ENCODE peak calls at places on chromosomes 4 and X, in four cellular contexts. One of them, this sample, is unnamed. For H3K9me3, the result is how much of the 10 kb centered on the place peaks cover.

GRCh38 chr4:153188966-153189801 is 15.1 kb upstream of the TRIM2 start:
- DNase-seq in CD4-positive, CD25-positive, alpha-beta regulatory T cell: no peak
- DNase-seq in left lung: no peak
- DNase-seq in A549: no peak
- DNase-seq in this sample: no peak

GRCh38 chr4:24736066-24736465 is 59.3 kb upstream of the SOD3 start:
- DNase-seq in CD4-positive, CD25-positive, alpha-beta regulatory T cell: no peak
- DNase-seq in left lung: no peak
- DNase-seq in A549: no peak
- DNase-seq in this sample: no peak

GRCh38 chr4:10002278-10002677 is 19.0 kb downstream of the SLC2A9 start:
- DNase-seq in CD4-positive, CD25-positive, alpha-beta regulatory T cell: no peak
- DNase-seq in left lung: no peak
- DNase-seq in A549: no peak
- DNase-seq in this sample: no peak

GRCh38 chr4:48546336-48546735 is 56.3 kb downstream of the ZAR1 start:
- DNase-seq in CD4-positive, CD25-positive, alpha-beta regulatory T cell: peak
- DNase-seq in left lung: no peak
- DNase-seq in A549: no peak
- DNase-seq in this sample: no peak

GRCh38 chr4:88350786-88351185 is 27.9 kb upstream of the HERC6 start:
- DNase-seq in CD4-positive, CD25-positive, alpha-beta regulatory T cell: no peak
- DNase-seq in left lung: no peak
- DNase-seq in A549: no peak
- DNase-seq in this sample: no peak

GRCh38 chr4:102642571-102643298 is 118.0 kb downstream of the MANBA start:
- DNase-seq in CD4-positive, CD25-positive, alpha-beta regulatory T cell: no peak
- DNase-seq in left lung: no peak
- DNase-seq in A549: no peak
- DNase-seq in this sample: no peak

GRCh38 chrX:13005671-13006473 is 31.0 kb downstream of the TMSB4X start:
- DNase-seq in CD4-positive, CD25-positive, alpha-beta regulatory T cell: no peak
- DNase-seq in left lung: no peak
- DNase-seq in A549: no peak
- DNase-seq in this sample: no peak

GRCh38 chr4:73259552-73260140 is 1.0 kb upstream of the ANKRD17 start:
- DNase-seq in CD4-positive, CD25-positive, alpha-beta regulatory T cell: peak
- DNase-seq in left lung: no peak
- DNase-seq in A549: no peak
- DNase-seq in this sample: no peak

GRCh38 chrX:43971966-43972961 is 926 bp downstream of the NDP start:
- DNase-seq in CD4-positive, CD25-positive, alpha-beta regulatory T cell: no peak
- DNase-seq in left lung: no peak
- DNase-seq in A549: no peak
- DNase-seq in this sample: no peak

GRCh38 chrX:132181364-132181763 is 37.9 kb downstream of the RAP2C start:
- DNase-seq in CD4-positive, CD25-positive, alpha-beta regulatory T cell: no peak
- DNase-seq in left lung: no peak
- DNase-seq in A549: no peak
- DNase-seq in this sample: no peak

GRCh38 chrX:131836161-131836560 is 186.9 kb upstream of the STK26 start:
- DNase-seq in CD4-positive, CD25-positive, alpha-beta regulatory T cell: no peak
- DNase-seq in left lung: no peak
- DNase-seq in A549: no peak
- DNase-seq in this sample: no peak

GRCh38 chrX:11665144-11666040 is at the start of gene ARHGAP6:
- DNase-seq in CD4-positive, CD25-positive, alpha-beta regulatory T cell: no peak
- DNase-seq in left lung: peak
- DNase-seq in A549: no peak
- DNase-seq in this sample: no peak

GRCh38 chrX:150517303-150517896 is 51.0 kb upstream of the MTM1 start:
- DNase-seq in CD4-positive, CD25-positive, alpha-beta regulatory T cell: no peak
- DNase-seq in left lung: no peak
- DNase-seq in A549: no peak
- DNase-seq in this sample: no peak

GRCh38 chr4:172962564-172963353 is 205.9 kb upstream of the GALNT7 start:
- DNase-seq in CD4-positive, CD25-positive, alpha-beta regulatory T cell: no peak
- DNase-seq in left lung: no peak
- DNase-seq in A549: peak
- DNase-seq in this sample: no peak

GRCh38 chr4:164012396-164013027 is 518.0 kb downstream of the TMA16 start:
- DNase-seq in CD4-positive, CD25-positive, alpha-beta regulatory T cell: peak
- DNase-seq in left lung: no peak
- DNase-seq in A549: no peak
- DNase-seq in this sample: no peak

GRCh38 chr4:40307627-40308497 is 27.3 kb upstream of the CHRNA9 start:
- DNase-seq in CD4-positive, CD25-positive, alpha-beta regulatory T cell: peak
- DNase-seq in left lung: no peak
- DNase-seq in A549: no peak
- DNase-seq in this sample: peak

GRCh38 chr4:8174970-8175369 is 16.4 kb upstream of the ABLIM2 start:
- DNase-seq in CD4-positive, CD25-positive, alpha-beta regulatory T cell: no peak
- DNase-seq in left lung: no peak
- DNase-seq in A549: no peak
- DNase-seq in this sample: no peak

GRCh38 chrX:149476513-149476912 is 28.6 kb downstream of the IDS start:
- DNase-seq in CD4-positive, CD25-positive, alpha-beta regulatory T cell: no peak
- DNase-seq in left lung: no peak
- DNase-seq in A549: no peak
- DNase-seq in this sample: no peak

GRCh38 chrX:70478521-70478920 is 33.9 kb downstream of the DLG3 start:
- DNase-seq in CD4-positive, CD25-positive, alpha-beta regulatory T cell: no peak
- DNase-seq in left lung: no peak
- DNase-seq in A549: no peak
- DNase-seq in this sample: no peak

GRCh38 chrX:149540133-149540620 is 635 bp upstream of the EOLA1 start:
- DNase-seq in CD4-positive, CD25-positive, alpha-beta regulatory T cell: peak
- DNase-seq in left lung: peak
- DNase-seq in A549: peak
- DNase-seq in this sample: peak

GRCh38 chr4:40194602-40195161 is 2.1 kb upstream of the RHOH start:
- DNase-seq in CD4-positive, CD25-positive, alpha-beta regulatory T cell: peak
- DNase-seq in left lung: no peak
- DNase-seq in A549: no peak
- DNase-seq in this sample: no peak

GRCh38 chr4:158193171-158193749 is 17.0 kb upstream of the TMEM144 start:
- DNase-seq in CD4-positive, CD25-positive, alpha-beta regulatory T cell: no peak
- DNase-seq in left lung: no peak
- DNase-seq in A549: peak
- DNase-seq in this sample: no peak

GRCh38 chr4:124118061-124118460 is 594.5 kb downstream of the ANKRD50 start:
- DNase-seq in CD4-positive, CD25-positive, alpha-beta regulatory T cell: no peak
- DNase-seq in left lung: no peak
- DNase-seq in A549: no peak
- DNase-seq in this sample: no peak

GRCh38 chr4:10296730-10297129 is 160.5 kb downstream of the ZNF518B start:
- DNase-seq in CD4-positive, CD25-positive, alpha-beta regulatory T cell: no peak
- DNase-seq in left lung: no peak
- DNase-seq in A549: no peak
- DNase-seq in this sample: no peak

GRCh38 chr4:5266991-5267390 is 215.7 kb downstream of the STK32B start:
- DNase-seq in CD4-positive, CD25-positive, alpha-beta regulatory T cell: no peak
- DNase-seq in left lung: no peak
- DNase-seq in A549: no peak
- DNase-seq in this sample: no peak

GRCh38 chr4:2186133-2186864 is 55.6 kb downstream of the HAUS3 start:
- DNase-seq in CD4-positive, CD25-positive, alpha-beta regulatory T cell: no peak
- DNase-seq in left lung: no peak
- DNase-seq in A549: no peak
- DNase-seq in this sample: no peak

GRCh38 chr4:181792641-181793612 is 450.3 kb upstream of the TENM3 start:
- DNase-seq in CD4-positive, CD25-positive, alpha-beta regulatory T cell: no peak
- DNase-seq in left lung: no peak
- DNase-seq in A549: no peak
- DNase-seq in this sample: no peak

GRCh38 chrX:53716328-53717088 is 30.0 kb upstream of the HUWE1 start:
- DNase-seq in CD4-positive, CD25-positive, alpha-beta regulatory T cell: peak
- DNase-seq in left lung: no peak
- DNase-seq in A549: no peak
- DNase-seq in this sample: peak

GRCh38 chr4:629636-629915 is 4.2 kb downstream of the PDE6B start:
- DNase-seq in CD4-positive, CD25-positive, alpha-beta regulatory T cell: no peak
- DNase-seq in left lung: peak
- DNase-seq in A549: no peak
- DNase-seq in this sample: no peak

GRCh38 chr4:118729287-118730286 is 44.4 kb downstream of the METTL14 start:
- DNase-seq in CD4-positive, CD25-positive, alpha-beta regulatory T cell: peak
- DNase-seq in left lung: no peak
- DNase-seq in A549: no peak
- DNase-seq in this sample: no peak

GRCh38 chr4:102735578-102735977 is 25.2 kb downstream of the MANBA start:
- DNase-seq in CD4-positive, CD25-positive, alpha-beta regulatory T cell: no peak
- DNase-seq in left lung: no peak
- DNase-seq in A549: no peak
- DNase-seq in this sample: no peak

GRCh38 chr4:48033825-48034413 is 17.3 kb downstream of the NIPAL1 start:
- DNase-seq in CD4-positive, CD25-positive, alpha-beta regulatory T cell: peak
- DNase-seq in left lung: no peak
- DNase-seq in A549: no peak
- DNase-seq in this sample: peak

GRCh38 chr4:167282171-167282864 is 48.0 kb upstream of the SPOCK3 start:
- DNase-seq in CD4-positive, CD25-positive, alpha-beta regulatory T cell: no peak
- DNase-seq in left lung: no peak
- DNase-seq in A549: no peak
- DNase-seq in this sample: no peak
- H3K9me3 ChIP-seq in CD4-positive, CD25-positive, alpha-beta regulatory T cell: under half
- H3K9me3 ChIP-seq in left lung: under half
- H3K9me3 ChIP-seq in A549: under half
- H3K9me3 ChIP-seq in this sample: under half

GRCh38 chrX:145936769-145937168 is 119.1 kb downstream of the SLITRK2 start:
- DNase-seq in CD4-positive, CD25-positive, alpha-beta regulatory T cell: no peak
- DNase-seq in left lung: no peak
- DNase-seq in A549: no peak
- DNase-seq in this sample: no peak
- H3K9me3 ChIP-seq in CD4-positive, CD25-positive, alpha-beta regulatory T cell: under half
- H3K9me3 ChIP-seq in left lung: under half
- H3K9me3 ChIP-seq in A549: under half
- H3K9me3 ChIP-seq in this sample: under half

DNA sequence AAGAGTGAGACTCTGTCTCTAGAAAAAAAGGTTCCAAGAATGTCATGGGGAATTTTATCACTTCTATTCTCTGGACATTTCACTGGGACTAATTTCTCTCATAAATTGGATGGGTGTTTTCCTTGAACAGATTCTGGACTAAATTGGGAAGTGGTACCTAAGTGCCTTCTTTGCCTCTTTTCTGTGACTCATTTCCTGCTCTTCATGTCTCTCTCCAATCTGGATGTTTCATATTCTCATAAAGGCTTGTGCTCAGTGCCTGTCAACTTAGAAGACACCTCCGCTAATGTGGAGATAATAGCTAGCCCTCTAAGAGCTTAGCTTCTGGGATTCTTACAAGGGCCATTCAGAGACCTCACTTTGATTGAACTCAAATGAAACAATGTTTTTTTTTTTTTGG is 38.0 kb upstream of the IGFBP7 start:
- DNase-seq in CD4-positive, CD25-positive, alpha-beta regulatory T cell: no peak
- DNase-seq in left lung: no peak
- DNase-seq in A549: no peak
- DNase-seq in this sample: no peak
- H3K9me3 ChIP-seq in CD4-positive, CD25-positive, alpha-beta regulatory T cell: under half
- H3K9me3 ChIP-seq in left lung: under half
- H3K9me3 ChIP-seq in A549: under half
- H3K9me3 ChIP-seq in this sample: under half

DNA sequence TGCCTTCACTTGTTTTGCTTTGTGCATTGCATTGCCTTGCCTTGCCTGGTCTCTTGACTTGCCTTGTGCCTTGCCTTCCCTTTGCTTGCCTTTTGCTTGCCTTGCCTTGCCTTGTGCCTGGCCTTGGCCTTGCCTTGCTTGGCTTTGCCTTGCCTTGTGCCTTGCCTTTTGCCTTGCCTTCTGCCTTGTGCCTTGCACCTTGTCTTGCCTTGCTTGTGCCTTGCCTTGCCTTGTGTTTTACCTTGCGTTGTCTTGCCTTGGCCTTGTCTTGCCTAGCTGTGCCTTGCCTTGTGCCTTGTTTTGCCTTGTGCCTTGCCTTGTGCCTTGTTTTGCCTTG is 95.3 kb downstream of the TAB3 start:
- DNase-seq in CD4-positive, CD25-positive, alpha-beta regulatory T cell: no peak
- DNase-seq in left lung: no peak
- DNase-seq in A549: no peak
- DNase-seq in this sample: no peak
- H3K9me3 ChIP-seq in CD4-positive, CD25-positive, alpha-beta regulatory T cell: under half
- H3K9me3 ChIP-seq in left lung: under half
- H3K9me3 ChIP-seq in A549: under half
- H3K9me3 ChIP-seq in this sample: under half

GRCh38 chrX:144379156-144379555 is 495.3 kb downstream of the UBE2NL start:
- DNase-seq in CD4-positive, CD25-positive, alpha-beta regulatory T cell: no peak
- DNase-seq in left lung: no peak
- DNase-seq in A549: no peak
- DNase-seq in this sample: no peak
- H3K9me3 ChIP-seq in CD4-positive, CD25-positive, alpha-beta regulatory T cell: under half
- H3K9me3 ChIP-seq in left lung: under half
- H3K9me3 ChIP-seq in A549: under half
- H3K9me3 ChIP-seq in this sample: under half

This sample was measured in T-helper 17 cell.